ENCODE peak calls at places on chromosomes 1 and 21, in five cellular contexts. V is ovary, P is A549, T is HL-60, M is stomach. G is an unnamed sample.

GRCh38 chr1:206634365-206635079 is 814 bp upstream of the DYRK3 start:
- DNase-seq in V (peak), P (peak), T (peak), M (peak), G (peak)

GRCh38 chr21:44083631-44084291 is 23.4 kb upstream of the PWP2 start:
- DNase-seq in V (no peak), P (no peak), T (no peak), M (peak), G (no peak)

GRCh38 chr1:218476385-218476784 is 131.2 kb downstream of the TGFB2 start:
- DNase-seq in V (no peak), P (peak), T (no peak), M (no peak), G (no peak)

GRCh38 chr1:160862151-160863061 is at the start of gene CD244:
- DNase-seq in V (no peak), P (no peak), T (peak), M (peak), G (no peak)

GRCh38 chr1:113103977-113104376 is 31.0 kb downstream of the LRIG2 start:
- DNase-seq in V (no peak), P (no peak), T (no peak), M (no peak), G (no peak)

GRCh38 chr21:20272791-20273362 is 725.3 kb upstream of the NCAM2 start:
- DNase-seq in V (no peak), P (no peak), T (no peak), M (no peak), G (no peak)

GRCh38 chr1:11527541-11528452 is 48.8 kb downstream of the DISP3 start:
- DNase-seq in V (no peak), P (no peak), T (no peak), M (no peak), G (no peak)

GRCh38 chr1:116544588-116545358 is 26.1 kb downstream of the CD58 start:
- DNase-seq in V (no peak), P (no peak), T (no peak), M (no peak), G (no peak)

GRCh38 chr21:46160563-46161179 is 5.3 kb upstream of the FTCD start:
- DNase-seq in V (peak), P (peak), T (no peak), M (peak), G (no peak)

GRCh38 chr1:45260244-45260643 is 53.8 kb upstream of the ZSWIM5 start:
- DNase-seq in V (no peak), P (no peak), T (no peak), M (no peak), G (no peak)

GRCh38 chr21:45582128-45582527 is 39.9 kb upstream of the SLC19A1 start:
- DNase-seq in V (no peak), P (no peak), T (no peak), M (peak), G (no peak)

GRCh38 chr1:20078166-20078565 is 8.2 kb downstream of the PLA2G5 start:
- DNase-seq in V (no peak), P (no peak), T (no peak), M (no peak), G (no peak)

GRCh38 chr1:1305300-1306069 is 2.2 kb downstream of the ACAP3 start:
- DNase-seq in V (peak), P (peak), T (peak), M (peak), G (peak)

GRCh38 chr21:31190516-31190915 is 152.2 kb upstream of the KRTAP19-8 start:
- DNase-seq in V (no peak), P (no peak), T (no peak), M (no peak), G (no peak)

GRCh38 chr1:232017057-232017456 is 390.5 kb downstream of the DISC1 start:
- DNase-seq in V (no peak), P (no peak), T (no peak), M (no peak), G (no peak)

GRCh38 chr1:178388398-178389161 is 108.2 kb downstream of the CLEC20A start:
- DNase-seq in V (no peak), P (no peak), T (no peak), M (no peak), G (no peak)

GRCh38 chr1:14891991-14892390 is 261.6 kb upstream of the TMEM51 start:
- DNase-seq in V (no peak), P (no peak), T (no peak), M (no peak), G (no peak)

GRCh38 chr1:226023735-226024134 is 24.6 kb upstream of the SDE2 start:
- DNase-seq in V (no peak), P (no peak), T (no peak), M (no peak), G (no peak)

GRCh38 chr1:91732291-91732953 is 153.5 kb downstream of the TGFBR3 start:
- DNase-seq in V (no peak), P (peak), T (no peak), M (no peak), G (peak)

GRCh38 chr1:48058135-48058534 is 61.0 kb upstream of the TRABD2B start:
- DNase-seq in V (no peak), P (no peak), T (no peak), M (no peak), G (peak)

GRCh38 chr1:31583082-31583994 is 7.0 kb downstream of the TINAGL1 start:
- DNase-seq in V (peak), P (no peak), T (no peak), M (no peak), G (no peak)

GRCh38 chr1:231493421-231494185 is 34.9 kb upstream of the TSNAX start:
- DNase-seq in V (no peak), P (no peak), T (peak), M (no peak), G (peak)

GRCh38 chr1:147169840-147170674 is 2.2 kb downstream of the PRKAB2 start:
- DNase-seq in V (no peak), P (no peak), T (no peak), M (no peak), G (no peak)

GRCh38 chr1:235679005-235679404 is 29.4 kb upstream of the GNG4 start:
- DNase-seq in V (no peak), P (no peak), T (no peak), M (no peak), G (no peak)

GRCh38 chr1:207868769-207869721 is 41.9 kb downstream of the CD34 start:
- DNase-seq in V (peak), P (peak), T (peak), M (peak), G (peak)

GRCh38 chr1:160374291-160374690 is 7.4 kb downstream of the NHLH1 start:
- DNase-seq in V (no peak), P (no peak), T (no peak), M (no peak), G (no peak)

GRCh38 chr1:205925730-205926129 is 17.5 kb downstream of the SLC26A9 start:
- DNase-seq in V (no peak), P (peak), T (no peak), M (peak), G (peak)

GRCh38 chr1:184210048-184210447 is 158.5 kb downstream of the TSEN15 start:
- DNase-seq in V (no peak), P (no peak), T (no peak), M (no peak), G (no peak)

GRCh38 chr1:4133541-4133940 is 233.5 kb upstream of the C1orf174 start:
- DNase-seq in V (no peak), P (no peak), T (no peak), M (no peak), G (no peak)

GRCh38 chr1:203607169-203607873 is 19.3 kb upstream of the ATP2B4 start:
- DNase-seq in V (peak), P (peak), T (peak), M (peak), G (peak)

GRCh38 chr1:64828829-64829228 is 84.0 kb downstream of the RAVER2 start:
- DNase-seq in V (no peak), P (no peak), T (no peak), M (no peak), G (peak)

GRCh38 chr1:234654002-234654733 is 44.2 kb upstream of the IRF2BP2 start:
- DNase-seq in V (no peak), P (no peak), T (no peak), M (no peak), G (no peak)

GRCh38 chr1:234656070-234656875 is 46.3 kb upstream of the IRF2BP2 start:
- DNase-seq in V (no peak), P (no peak), T (no peak), M (no peak), G (no peak)

GRCh38 chr1:234658143-234658542 is 48.2 kb upstream of the IRF2BP2 start:
- DNase-seq in V (no peak), P (peak), T (no peak), M (peak), G (no peak)

GRCh38 chr1:234656981-234657651 is 47.1 kb upstream of the IRF2BP2 start:
- DNase-seq in V (no peak), P (peak), T (peak), M (no peak), G (no peak)

DNA sequence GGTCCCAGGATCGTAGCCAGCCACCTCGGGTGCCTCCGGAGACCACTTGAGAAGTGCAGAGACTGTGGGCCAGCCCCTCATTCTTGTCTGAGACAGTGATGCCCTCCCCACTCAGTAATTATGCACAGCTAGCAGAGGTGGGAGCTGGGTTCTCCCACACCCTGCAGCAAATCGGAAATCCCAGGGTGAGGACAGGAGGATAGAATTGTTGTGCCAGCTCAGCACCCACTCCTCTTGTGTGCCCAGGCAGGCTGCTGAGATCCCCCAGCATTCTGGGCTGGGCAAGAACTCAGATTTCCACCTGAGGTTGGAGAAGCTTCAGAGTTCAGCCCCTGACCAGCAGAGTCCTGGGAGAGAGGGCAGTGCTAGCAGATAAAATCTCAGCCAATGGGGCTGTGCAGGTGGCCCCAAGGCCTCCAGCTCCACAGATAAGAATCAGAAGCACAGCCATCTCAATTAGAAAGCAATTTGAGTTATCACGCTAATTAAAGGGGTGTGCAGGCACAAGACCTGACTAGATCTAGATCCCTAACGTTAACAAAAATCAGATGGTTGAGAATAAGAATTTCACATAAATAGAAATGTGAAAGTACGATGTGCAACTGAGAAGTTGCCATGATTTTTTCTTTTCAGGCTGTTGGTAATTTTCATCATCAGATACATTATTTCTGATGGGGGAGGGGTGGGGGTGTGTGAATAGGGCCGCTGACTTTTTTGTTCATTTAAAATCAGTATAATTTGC is 45.5 kb upstream of the IRF2BP2 start:
- DNase-seq in V (no peak), P (no peak), T (no peak), M (no peak), G (no peak)
- H3K4me3 ChIP-seq in V (no peak), P (no peak), T (no peak), M (no peak), G (no peak)

GRCh38 chr1:56534252-56534651 is 45.1 kb downstream of the PLPP3 start:
- DNase-seq in V (no peak), P (no peak), T (no peak), M (no peak), G (no peak)
- H3K27ac ChIP-seq in V (no peak), P (no peak), T (no peak), M (no peak), G (no peak)

DNA sequence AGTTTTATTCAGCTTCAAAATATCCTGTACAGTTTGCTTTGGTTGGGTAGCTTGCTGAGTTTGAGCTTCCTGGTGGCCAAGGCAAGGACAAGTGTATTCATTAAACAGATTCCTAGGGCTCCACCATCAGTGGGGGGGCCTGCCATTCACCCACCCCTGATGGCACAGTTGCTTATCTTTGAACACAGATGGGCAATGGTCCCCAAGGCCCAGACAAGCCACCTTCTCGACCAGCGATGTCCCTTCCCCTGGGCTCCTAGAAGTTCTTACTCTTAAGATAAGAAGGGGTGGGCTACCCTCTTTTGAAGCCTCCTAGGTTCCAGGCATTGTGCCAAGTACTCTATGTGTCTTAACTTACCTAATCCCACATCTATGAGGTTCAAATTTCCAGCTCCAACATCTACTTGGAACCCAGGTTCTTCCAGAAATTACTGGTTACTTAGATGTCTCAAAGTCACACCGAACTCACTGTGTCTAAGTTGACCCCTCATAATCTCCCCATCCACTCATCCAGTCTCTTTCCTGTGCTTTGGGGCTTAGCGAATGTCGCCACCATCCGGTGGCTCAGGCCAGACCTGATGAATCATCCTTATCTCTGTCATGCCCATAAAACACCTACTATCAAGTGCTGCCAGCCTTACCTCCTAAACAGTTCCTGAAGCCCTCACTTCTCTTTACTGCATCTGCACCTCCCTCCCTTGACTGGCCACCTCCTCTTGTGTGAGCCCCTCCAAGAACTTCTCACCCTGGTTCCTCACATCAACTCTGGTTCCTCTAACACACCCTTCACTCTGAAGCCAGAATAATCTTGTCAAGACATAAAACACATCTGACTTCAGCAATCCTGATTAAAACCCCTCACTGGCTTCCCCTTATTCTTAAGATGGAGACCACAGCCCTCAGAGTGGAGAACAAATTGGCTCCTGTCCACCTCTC is 50.1 kb downstream of the KLHDC7A start:
- DNase-seq in V (no peak), P (no peak), T (no peak), M (no peak), G (peak)
- TF ChIP-seq CTCF in V (no peak), P (no peak), T (no peak), M (no peak), G (peak)

DNA sequence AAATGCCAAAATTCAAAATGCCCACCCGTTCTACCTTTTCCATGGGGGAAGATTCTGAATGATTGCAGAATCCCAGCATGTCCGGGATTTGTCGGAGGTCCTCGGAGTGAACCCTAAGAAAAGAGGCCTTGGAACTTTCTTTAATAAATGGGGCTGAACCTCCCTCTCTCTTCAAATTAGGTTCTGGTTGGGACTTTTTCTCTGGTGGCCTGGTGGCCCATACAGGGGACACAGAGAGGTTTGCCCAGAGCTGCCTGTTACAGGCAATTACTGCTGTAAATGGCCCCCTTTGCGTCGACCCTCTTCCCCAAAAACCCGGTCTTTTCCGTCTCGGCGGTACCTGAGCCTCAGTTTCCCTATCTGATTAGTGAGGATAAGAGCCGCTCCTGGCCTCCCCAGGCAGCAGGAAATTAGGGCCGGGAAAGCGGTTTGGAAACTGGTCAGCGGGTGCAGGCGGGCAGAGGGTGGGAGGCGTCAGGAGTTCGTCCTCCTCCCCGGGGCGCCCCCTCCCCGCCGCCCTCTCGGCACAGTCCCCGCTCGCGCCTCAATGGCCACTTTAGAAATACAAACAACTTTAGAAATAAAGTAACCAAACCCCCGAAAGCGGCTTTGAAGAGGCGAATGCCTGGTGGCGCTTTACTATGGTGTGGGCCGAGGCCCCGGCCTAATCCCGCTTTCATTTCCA is 15.6 kb downstream of the PAX7 start:
- DNase-seq in V (no peak), P (no peak), T (no peak), M (no peak), G (no peak)
- H3K4me3 ChIP-seq in V (no peak), P (no peak), T (no peak), M (peak), G (peak)

GRCh38 chr1:230382060-230382491 is 44.1 kb downstream of the PGBD5 start:
- DNase-seq in V (no peak), P (peak), T (no peak), M (no peak), G (peak)

GRCh38 chr1:230379928-230380327 is 46.2 kb downstream of the PGBD5 start:
- DNase-seq in V (no peak), P (no peak), T (no peak), M (no peak), G (no peak)

GRCh38 chr1:230379462-230379861 is 46.7 kb downstream of the PGBD5 start:
- DNase-seq in V (no peak), P (no peak), T (no peak), M (no peak), G (no peak)

GRCh38 chr1:230381564-230381963 is 44.6 kb downstream of the PGBD5 start:
- DNase-seq in V (no peak), P (no peak), T (no peak), M (no peak), G (no peak)

DNA sequence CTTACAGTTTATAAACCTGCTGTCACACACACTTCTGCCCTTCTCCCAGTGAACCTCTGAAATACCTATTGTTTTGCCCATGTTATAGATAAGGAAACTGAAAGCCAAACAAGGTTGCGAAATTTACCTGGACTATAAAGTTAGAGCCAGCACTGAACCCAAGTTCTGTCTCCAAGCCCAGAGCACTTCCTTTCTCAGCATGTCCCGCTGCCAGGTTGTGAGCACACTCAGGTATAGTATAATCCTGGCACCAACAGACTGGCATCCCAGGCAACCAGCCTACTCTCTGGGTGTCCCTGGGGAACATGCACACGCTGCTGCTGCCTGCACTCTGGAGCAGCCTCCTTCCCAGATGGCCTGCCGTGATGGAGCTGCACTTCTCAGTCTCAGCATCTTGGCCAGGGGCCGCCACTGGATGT is 45.1 kb downstream of the PGBD5 start:
- DNase-seq in V (no peak), P (no peak), T (no peak), M (peak), G (no peak)
- H3K27ac ChIP-seq in V (no peak), P (no peak), T (no peak), M (no peak), G (no peak)